ENCODE peak calls at places on chromosomes 3 and 15, in four cellular contexts. X is fibroblast of pulmonary artery, L is dorsolateral prefrontal cortex, V is mammary epithelial cell. F is an unnamed sample.

GRCh38 chr3:189690237-189690636 is 59.0 kb downstream of the TP63 start:
- DNase-seq in L (no peak), X (no peak), V (no peak), F (no peak)

GRCh38 chr15:74202461-74203401 is at the start of gene STRA6:
- DNase-seq in V (peak), X (no peak), L (no peak), F (peak)

GRCh38 chr15:57533062-57533735 is 58.5 kb upstream of the MYZAP start:
- DNase-seq in V (no peak), L (no peak), X (no peak), F (no peak)

GRCh38 chr3:170760174-170760526 is 109.8 kb downstream of the RPL22L1 start:
- DNase-seq in V (no peak), L (no peak), X (peak), F (no peak)

GRCh38 chr3:15579071-15579470 is 22.3 kb downstream of the HACL1 start:
- DNase-seq in L (no peak), V (no peak), X (no peak), F (no peak)

GRCh38 chr15:40906947-40907802 is 12.9 kb downstream of the VPS18 start:
- DNase-seq in V (peak), X (no peak), L (peak), F (no peak)

GRCh38 chr15:43958894-43959330 is 132.1 kb downstream of the WDR76 start:
- DNase-seq in L (no peak), V (peak), X (peak), F (no peak)

GRCh38 chr15:83567318-83567717 is 86.6 kb upstream of the ADAMTSL3 start:
- DNase-seq in X (no peak), V (no peak), L (no peak), F (no peak)

GRCh38 chr15:82043726-82044372 is 2.0 kb downstream of the MEX3B start:
- DNase-seq in V (no peak), X (peak), L (peak), F (peak)

GRCh38 chr3:42884324-42884723 is 8.6 kb upstream of the CYP8B1 start:
- DNase-seq in X (no peak), V (peak), L (no peak), F (no peak)

GRCh38 chr3:123790254-123791072 is 93.7 kb downstream of the MYLK start:
- DNase-seq in X (no peak), V (no peak), L (no peak), F (no peak)

GRCh38 chr3:190718691-190719090 is 143.8 kb downstream of the GMNC start:
- DNase-seq in L (no peak), V (peak), X (peak), F (no peak)

GRCh38 chr3:128195369-128195768 is 42.1 kb downstream of the EEFSEC start:
- DNase-seq in X (no peak), L (no peak), V (no peak), F (no peak)

GRCh38 chr3:106130384-106131084 is 261.7 kb upstream of the CBLB start:
- DNase-seq in L (no peak), X (peak), V (no peak), F (no peak)

GRCh38 chr15:29101491-29101890 is 168.1 kb downstream of the NSMCE3 start:
- DNase-seq in L (no peak), V (no peak), X (no peak), F (no peak)

GRCh38 chr3:47416041-47416440 is 35.2 kb downstream of the PTPN23 start:
- DNase-seq in V (no peak), X (no peak), L (no peak), F (no peak)

GRCh38 chr15:85494035-85494793 is 113.8 kb downstream of the AKAP13 start:
- DNase-seq in V (peak), X (peak), L (no peak), F (no peak)

GRCh38 chr15:47670365-47670764 is 46.9 kb upstream of the SEMA6D start:
- DNase-seq in X (no peak), L (no peak), V (no peak), F (no peak)

GRCh38 chr3:13498354-13499060 is 18.4 kb downstream of the HDAC11 start:
- DNase-seq in X (no peak), V (no peak), L (no peak), F (no peak)

GRCh38 chr3:54954019-54954418 is 26.2 kb upstream of the LRTM1 start:
- DNase-seq in V (peak), L (no peak), X (peak), F (no peak)

GRCh38 chr3:54949491-54950044 is 21.7 kb upstream of the LRTM1 start:
- DNase-seq in X (no peak), L (no peak), V (no peak), F (no peak)

GRCh38 chr3:54954516-54954915 is 26.7 kb upstream of the LRTM1 start:
- DNase-seq in V (no peak), L (no peak), X (no peak), F (no peak)

GRCh38 chr3:54950391-54951003 is 22.6 kb upstream of the LRTM1 start:
- DNase-seq in L (no peak), X (no peak), V (no peak), F (no peak)

DNA sequence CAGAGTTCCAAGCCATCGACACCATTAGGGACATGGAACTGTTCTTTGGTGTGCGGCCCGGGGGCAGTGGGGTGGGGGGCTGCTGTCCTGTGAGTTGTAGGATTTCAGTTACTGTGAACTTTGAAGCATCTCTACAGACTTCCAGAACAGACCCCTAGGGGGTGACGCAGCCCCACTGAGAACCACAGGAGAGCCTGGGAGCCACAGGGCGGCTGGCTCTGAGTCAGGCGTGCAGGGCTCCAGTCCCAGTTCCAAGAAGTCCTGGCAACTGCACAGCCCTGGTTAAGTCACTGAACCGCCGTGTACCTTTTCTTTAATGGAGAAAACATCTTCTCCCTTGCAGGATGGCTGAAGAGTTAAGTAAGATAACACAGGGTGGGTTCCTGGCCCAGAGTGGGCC is 23.5 kb upstream of the LRTM1 start:
- DNase-seq in L (peak), X (peak), V (peak), F (peak)
- TF ChIP-seq CTCF in L (peak), X (peak), V (no peak), F (peak)

DNA sequence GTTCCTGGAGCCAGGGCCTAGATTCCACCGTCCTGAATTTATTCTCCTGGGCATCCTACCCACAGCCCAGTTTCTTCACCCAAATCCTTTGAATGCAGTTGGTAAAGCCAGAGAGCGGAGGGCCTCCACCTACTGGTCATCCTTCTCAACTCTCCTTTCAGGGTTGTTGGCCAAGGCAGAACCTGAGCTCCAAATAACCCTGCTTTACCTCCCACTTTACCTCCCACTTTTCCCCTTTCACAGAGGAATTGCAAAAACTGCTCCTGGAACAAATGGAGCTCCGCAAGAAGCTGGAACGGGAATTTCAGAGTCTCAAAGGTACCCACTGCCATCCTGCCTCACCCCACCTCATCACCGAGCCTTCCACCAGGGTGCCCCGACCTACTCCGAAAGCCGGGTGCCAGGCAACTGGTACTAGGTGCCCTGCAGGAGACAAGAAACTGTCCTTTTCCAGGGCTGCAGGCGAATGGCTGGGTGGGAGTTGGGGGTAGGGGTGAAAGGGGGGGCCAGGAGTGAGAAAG is 6.8 kb downstream of the SKOR1 start:
- DNase-seq in V (no peak), X (peak), L (no peak), F (no peak)
- TF ChIP-seq CTCF in V (peak), X (peak), L (peak), F (no peak)

DNA sequence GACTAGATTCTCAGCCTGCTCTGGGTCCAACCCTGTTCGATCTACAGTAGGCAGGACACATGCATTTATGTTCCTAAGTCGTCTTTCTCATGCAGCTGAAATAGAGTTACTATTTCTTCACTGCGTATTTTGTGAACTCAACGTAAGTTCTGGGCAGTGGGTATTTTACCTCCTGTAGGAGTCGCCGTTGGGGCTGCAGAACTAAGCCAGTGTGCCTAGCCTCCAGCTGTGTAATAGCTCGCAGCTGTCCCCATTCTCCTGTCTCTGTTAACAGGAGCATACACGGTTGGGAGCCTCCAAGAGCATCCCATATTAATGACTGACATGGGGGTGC is 58.4 kb upstream of the HRH1 start:
- DNase-seq in X (no peak), V (no peak), L (no peak), F (no peak)
- TF ChIP-seq CTCF in X (peak), V (no peak), L (no peak), F (no peak)

GRCh38 chr15:34620122-34620521 is 36.7 kb upstream of the GOLGA8B start:
- DNase-seq in V (no peak), X (no peak), L (no peak), F (no peak)

GRCh38 chr15:34619151-34619550 is 35.7 kb upstream of the GOLGA8B start:
- DNase-seq in V (no peak), L (no peak), X (no peak), F (no peak)

GRCh38 chr15:34618073-34618472 is 34.6 kb upstream of the GOLGA8B start:
- DNase-seq in L (no peak), V (no peak), X (no peak), F (no peak)

GRCh38 chr15:34620814-34621213 is 37.4 kb upstream of the GOLGA8B start:
- DNase-seq in X (no peak), V (no peak), L (no peak), F (no peak)

GRCh38 chr15:34621675-34622074 is 38.2 kb upstream of the GOLGA8B start:
- DNase-seq in L (no peak), V (peak), X (peak), F (no peak)
- TF ChIP-seq CTCF in L (peak), V (peak), X (peak), F (no peak)

GRCh38 chr15:60591491-60592385 is 112.8 kb upstream of the ICE2 start:
- DNase-seq in X (no peak), L (no peak), V (peak), F (peak)
- TF ChIP-seq CTCF in X (no peak), L (peak), V (no peak), F (no peak)

GRCh38 chr15:63497642-63498100 is 6.7 kb upstream of the USP3 start:
- DNase-seq in V (no peak), L (no peak), X (no peak), F (no peak)
- TF ChIP-seq CTCF in V (no peak), L (no peak), X (no peak), F (no peak)

DNA sequence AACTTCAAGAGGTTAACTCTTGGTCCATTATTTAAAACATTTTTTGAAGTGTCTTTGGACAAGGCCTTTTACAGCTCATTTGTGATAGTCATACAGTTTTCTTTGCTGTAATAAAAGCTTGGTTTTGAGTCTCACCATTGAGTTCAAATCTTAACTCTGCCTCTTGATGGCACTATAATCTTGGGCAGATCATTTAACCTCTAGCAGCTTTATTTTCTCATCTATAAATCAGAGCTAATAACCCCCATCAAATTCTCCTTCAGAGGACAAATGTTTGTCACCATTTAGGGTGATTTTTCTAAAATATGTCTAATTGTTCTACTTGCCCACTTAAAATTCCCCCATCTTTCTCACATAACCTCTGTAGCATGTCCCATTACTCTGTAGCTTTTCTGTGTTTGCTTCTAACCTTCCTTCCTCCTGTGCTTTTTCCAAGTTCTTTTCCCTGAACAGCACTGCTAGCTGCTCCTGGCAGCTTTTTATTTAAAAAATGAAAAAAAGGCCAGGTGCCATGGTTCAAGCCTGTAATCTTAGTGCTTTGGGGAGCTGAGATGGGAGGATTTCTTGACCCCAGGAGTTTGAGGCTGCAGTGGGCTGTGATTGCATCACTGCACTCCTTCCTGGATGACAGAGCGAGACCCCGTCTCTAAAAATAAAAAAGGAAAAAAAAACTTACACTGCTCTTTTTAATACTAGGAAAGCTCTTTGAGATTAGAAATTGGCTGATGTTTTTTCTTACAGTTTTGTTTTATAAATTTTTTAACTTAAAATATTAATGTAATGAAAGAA is 28.5 kb downstream of the UBE2E1 start:
- DNase-seq in L (no peak), V (no peak), X (peak), F (no peak)
- TF ChIP-seq CTCF in L (peak), V (peak), X (peak), F (no peak)

GRCh38 chr3:82410366-82410765 is 648.9 kb upstream of the GBE1 start:
- DNase-seq in X (no peak), L (no peak), V (no peak), F (no peak)
- TF ChIP-seq CTCF in X (no peak), L (no peak), V (no peak), F (no peak)

GRCh38 chr3:12141350-12141749 is 17.4 kb downstream of the TIMP4 start:
- DNase-seq in X (no peak), L (no peak), V (no peak), F (no peak)

GRCh38 chr3:12135029-12135634 is 23.6 kb downstream of the TIMP4 start:
- DNase-seq in V (peak), L (peak), X (peak), F (peak)

GRCh38 chr3:12136371-12136770 is 22.3 kb downstream of the TIMP4 start:
- DNase-seq in X (no peak), V (no peak), L (no peak), F (no peak)

GRCh38 chr3:12139111-12139511 is 19.6 kb downstream of the TIMP4 start:
- DNase-seq in X (peak), L (no peak), V (no peak), F (no peak)

GRCh38 chr3:12138044-12138443 is 20.7 kb downstream of the TIMP4 start:
- DNase-seq in V (no peak), X (peak), L (no peak), F (no peak)
- TF ChIP-seq CTCF in V (peak), X (peak), L (no peak), F (no peak)

F was measured in mesothelial cell of epicardium.